ENCODE peak calls at places on chromosome X, in nine cellular contexts. L is HepG2; Q is GM12878; E is uterus; D is left ventricle myocardium inferior; P is hepatocyte; H is CD4-positive, alpha-beta memory T cell; U is kidney; V is aorta. Z is an unnamed sample. For H3K9me3, the result is how much of the 10 kb centered on the place peaks cover.

GRCh38 chrX:11461181-11462001 is 168.2 kb downstream of the AMELX start:
- DNase-seq in L (no peak), Q (no peak), E (no peak), D (no peak), P (peak), H (no peak), U (no peak), V (no peak), Z (no peak)

GRCh38 chrX:73944582-73944947 is 359.4 kb upstream of the ZCCHC13 start:
- DNase-seq in L (no peak), Q (no peak), E (no peak), D (no peak), P (peak), H (peak), U (no peak), V (no peak), Z (no peak)

GRCh38 chrX:140764401-140764919 is 54.9 kb downstream of the LINC00632 start:
- DNase-seq in L (no peak), Q (no peak), E (peak), D (no peak), P (peak), H (no peak), U (peak), V (peak), Z (no peak)

GRCh38 chrX:6225307-6226052 is 3.2 kb downstream of the NLGN4X start:
- DNase-seq in L (no peak), Q (no peak), E (no peak), D (no peak), P (no peak), H (no peak), U (no peak), V (no peak), Z (no peak)

GRCh38 chrX:22969416-22969815 is 30.3 kb upstream of the DDX53 start:
- DNase-seq in L (no peak), Q (no peak), E (no peak), D (no peak), P (no peak), H (no peak), U (no peak), V (no peak), Z (no peak)

GRCh38 chrX:24190500-24191156 is 41.1 kb downstream of the ZFX start:
- DNase-seq in L (peak), Q (no peak), E (no peak), D (no peak), P (peak), H (no peak), U (no peak), V (no peak), Z (no peak)

GRCh38 chrX:6821730-6822129 is 286.8 kb upstream of the VCX3A start:
- DNase-seq in L (no peak), Q (no peak), E (no peak), D (no peak), P (no peak), H (no peak), U (no peak), V (no peak), Z (no peak)

GRCh38 chrX:12570859-12571501 is 220.2 kb upstream of the PRPS2 start:
- DNase-seq in L (no peak), Q (no peak), E (no peak), D (no peak), P (no peak), H (no peak), U (no peak), V (no peak), Z (no peak)

GRCh38 chrX:128816919-128817318 is 706.4 kb downstream of the SMARCA1 start:
- DNase-seq in L (peak), Q (no peak), E (no peak), D (no peak), P (peak), H (no peak), U (no peak), V (no peak), Z (no peak)

DNA sequence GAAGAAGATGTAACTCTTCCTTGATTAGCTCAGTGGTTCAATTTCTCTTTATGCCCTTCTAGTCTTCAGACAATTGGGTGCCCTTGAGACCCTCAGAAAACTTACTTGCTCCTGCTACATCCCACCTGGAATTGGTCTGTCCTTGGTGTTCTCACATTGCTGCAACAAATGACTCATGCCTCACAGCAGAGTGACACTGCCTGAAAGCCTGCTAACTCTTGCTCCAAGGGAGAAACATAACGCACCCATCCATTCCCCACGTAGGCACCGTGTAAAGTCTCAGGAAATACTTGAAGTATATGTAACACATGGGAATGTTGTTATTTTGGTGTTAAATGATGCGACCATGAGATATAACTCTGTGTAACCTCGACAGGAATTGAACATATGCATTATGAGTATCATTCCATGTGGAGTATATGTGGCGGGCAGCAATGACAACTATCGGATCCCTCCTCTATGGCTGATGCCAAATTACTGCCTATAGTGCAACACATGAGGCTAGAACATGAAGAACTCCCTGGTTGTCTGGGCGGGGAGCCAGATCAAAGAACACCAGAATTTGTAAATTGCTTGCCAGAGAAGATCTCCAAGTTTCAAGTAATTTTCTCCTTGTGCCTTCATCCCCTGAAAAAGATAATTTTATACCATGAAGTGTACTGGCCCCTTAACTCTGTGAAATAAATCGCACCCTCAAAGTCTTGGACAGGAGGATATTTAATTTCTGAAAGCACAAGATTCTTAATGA is 231.3 kb upstream of the STK26 start:
- DNase-seq in L (no peak), Q (no peak), E (no peak), D (no peak), P (no peak), H (no peak), U (no peak), V (no peak), Z (no peak)
- H3K27ac ChIP-seq in L (no peak), Q (no peak), E (peak), D (no peak), P (no peak), H (no peak), U (no peak), V (no peak), Z (no peak)

DNA sequence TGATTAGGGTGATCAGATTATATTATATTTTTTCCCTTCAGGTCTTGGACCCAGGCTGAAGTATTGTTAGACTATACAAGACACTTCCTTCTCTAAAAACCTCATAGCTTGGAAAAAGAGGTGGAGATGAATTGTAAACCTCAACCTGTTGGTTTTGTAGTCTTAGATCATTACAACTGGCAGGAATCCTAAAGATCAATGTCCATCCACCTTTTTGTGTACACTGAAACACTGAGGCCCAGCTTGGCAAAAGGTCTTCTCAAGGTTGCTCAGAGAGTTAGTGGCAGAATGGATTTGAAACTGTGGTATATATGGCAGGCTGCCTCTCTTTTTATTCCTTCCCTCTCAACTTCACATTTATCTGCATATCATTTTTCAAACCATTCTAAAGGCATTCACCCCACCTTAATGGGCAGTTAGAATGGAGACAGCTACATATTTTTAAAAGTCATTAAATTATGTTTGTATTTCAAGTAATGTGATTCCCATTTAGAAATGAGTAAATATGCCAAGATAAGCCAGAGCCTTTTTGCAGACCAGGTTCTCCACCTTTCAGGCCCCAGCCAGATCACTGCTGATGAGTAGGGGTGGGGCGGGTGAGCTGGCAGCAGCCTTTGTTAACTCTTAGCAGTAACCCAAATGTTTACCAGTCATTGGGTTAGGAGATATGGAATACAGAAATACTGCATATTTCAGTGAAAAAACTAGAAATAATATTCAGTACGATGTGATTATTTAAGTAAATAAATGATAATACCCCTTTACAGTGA is 243.2 kb upstream of the F9 start:
- DNase-seq in L (peak), Q (no peak), E (no peak), D (no peak), P (peak), H (no peak), U (no peak), V (no peak), Z (no peak)
- H3K9me3 ChIP-seq in L (under half), Q (under half), E (under half), D (under half), P (under half), H (under half), U (under half), V (under half), Z (under half)

DNA sequence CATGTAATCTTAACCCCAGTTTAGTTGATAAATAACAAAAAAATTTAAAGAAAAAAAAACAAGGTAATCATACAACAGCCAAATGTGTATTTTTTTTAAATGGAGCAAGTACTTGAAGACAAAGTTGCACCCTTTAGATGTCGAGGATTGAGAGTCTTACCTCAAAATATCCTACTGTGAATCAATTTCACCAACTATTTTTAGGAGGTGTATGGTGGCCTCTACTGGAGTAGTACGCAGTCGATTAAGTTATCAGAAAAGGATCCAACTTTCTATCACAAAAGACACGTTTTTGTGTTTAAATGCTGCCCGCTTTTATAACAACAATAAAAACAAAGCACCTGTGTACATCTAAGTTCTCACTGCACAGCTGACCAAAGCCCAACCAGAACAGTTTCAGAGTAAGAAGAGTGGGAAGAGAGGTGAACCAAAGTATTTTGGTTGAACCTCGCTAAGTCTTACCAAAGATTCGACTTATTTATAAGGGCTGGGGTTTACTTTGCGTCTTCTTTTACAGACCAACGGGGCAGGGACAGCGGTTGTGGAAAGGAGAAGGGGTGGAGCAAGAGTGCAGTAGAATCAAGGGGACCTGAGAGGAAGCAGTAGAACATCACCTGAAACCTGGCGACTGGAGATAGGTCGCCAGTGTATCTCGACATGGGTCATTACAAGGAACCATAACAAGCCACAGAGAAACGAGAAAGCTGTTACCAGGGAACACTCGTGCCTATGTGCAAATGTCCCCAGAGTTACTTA is 1.2 kb downstream of the RPS6KA6 start:
- DNase-seq in L (no peak), Q (no peak), E (no peak), D (no peak), P (peak), H (no peak), U (peak), V (no peak), Z (no peak)
- H3K27ac ChIP-seq in L (no peak), Q (no peak), E (peak), D (no peak), P (peak), H (no peak), U (peak), V (no peak), Z (no peak)

GRCh38 chrX:65509400-65509799 is 25.2 kb downstream of the LAS1L start:
- DNase-seq in L (no peak), Q (no peak), E (no peak), D (no peak), P (no peak), H (no peak), U (no peak), V (no peak), Z (no peak)

GRCh38 chrX:65516756-65517155 is 17.8 kb downstream of the LAS1L start:
- DNase-seq in L (no peak), Q (no peak), E (no peak), D (no peak), P (no peak), H (no peak), U (no peak), V (no peak), Z (no peak)

GRCh38 chrX:65517923-65518322 is 16.7 kb downstream of the LAS1L start:
- DNase-seq in L (no peak), Q (no peak), E (no peak), D (no peak), P (no peak), H (no peak), U (no peak), V (no peak), Z (no peak)

GRCh38 chrX:65508851-65509250 is 25.7 kb downstream of the LAS1L start:
- DNase-seq in L (no peak), Q (no peak), E (no peak), D (no peak), P (no peak), H (no peak), U (no peak), V (no peak), Z (no peak)

DNA sequence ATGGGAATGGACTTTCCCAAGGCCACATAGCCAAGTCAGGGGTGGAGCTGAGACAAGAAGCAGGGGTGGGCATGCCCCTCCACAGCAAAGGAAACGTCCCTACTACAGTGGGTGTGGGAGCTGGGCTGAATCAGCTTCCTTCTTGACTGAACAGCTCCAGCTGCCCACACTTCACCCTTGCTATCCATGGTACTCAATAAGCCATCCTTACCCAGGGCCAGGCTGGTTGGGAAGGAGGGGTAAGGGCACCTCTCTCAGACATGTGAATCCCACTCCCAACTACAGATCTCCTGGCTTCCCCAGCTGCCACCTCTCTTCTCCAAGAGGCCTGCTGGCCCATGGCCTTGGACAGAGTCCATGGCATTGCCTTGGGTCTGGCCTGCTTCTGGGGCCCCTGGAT is 21.0 kb downstream of the LAS1L start:
- DNase-seq in L (no peak), Q (no peak), E (no peak), D (no peak), P (no peak), H (no peak), U (no peak), V (no peak), Z (no peak)
- H3K9me3 ChIP-seq in L (under half), Q (under half), E (under half), D (under half), P (under half), H (under half), U (under half), V (under half), Z (under half)

GRCh38 chrX:69307029-69307428 is 141.8 kb upstream of the PJA1 start:
- DNase-seq in L (no peak), Q (no peak), E (no peak), D (no peak), P (no peak), H (no peak), U (no peak), V (no peak), Z (no peak)
- H3K27ac ChIP-seq in L (no peak), Q (no peak), E (no peak), D (no peak), P (no peak), H (no peak), U (no peak), V (no peak), Z (no peak)

GRCh38 chrX:40314070-40314469 is 216.3 kb upstream of the BCOR start:
- DNase-seq in L (no peak), Q (no peak), E (no peak), D (no peak), P (no peak), H (no peak), U (no peak), V (no peak), Z (no peak)

GRCh38 chrX:40320819-40321218 is 223.1 kb upstream of the BCOR start:
- DNase-seq in L (no peak), Q (no peak), E (no peak), D (no peak), P (no peak), H (no peak), U (no peak), V (no peak), Z (no peak)

GRCh38 chrX:40316502-40316901 is 218.7 kb upstream of the BCOR start:
- DNase-seq in L (no peak), Q (no peak), E (no peak), D (no peak), P (no peak), H (no peak), U (no peak), V (no peak), Z (no peak)

GRCh38 chrX:40318796-40319195 is 221.0 kb upstream of the BCOR start:
- DNase-seq in L (no peak), Q (no peak), E (no peak), D (no peak), P (no peak), H (no peak), U (no peak), V (no peak), Z (no peak)

DNA sequence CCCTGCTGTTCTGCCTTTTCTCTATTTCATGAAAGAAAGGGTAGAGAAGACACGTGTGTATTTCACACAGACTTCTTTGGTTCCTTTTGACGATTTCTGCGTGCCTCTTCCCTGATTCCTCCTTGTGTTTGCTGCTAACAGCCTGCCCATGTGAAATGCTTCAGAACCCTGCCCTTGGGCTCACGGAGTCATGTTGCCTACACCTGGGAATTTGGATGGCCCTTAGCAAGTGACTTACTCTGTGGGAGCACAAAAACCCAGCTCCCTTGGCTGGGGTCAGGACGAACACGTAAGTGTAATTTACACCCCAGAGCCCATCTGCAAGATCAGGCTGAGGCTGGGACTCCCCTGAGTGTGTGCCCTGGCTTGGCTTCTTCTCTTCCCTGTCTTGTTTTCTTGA is 220.3 kb upstream of the BCOR start:
- DNase-seq in L (no peak), Q (no peak), E (no peak), D (no peak), P (no peak), H (no peak), U (no peak), V (no peak), Z (no peak)
- H3K9me3 ChIP-seq in L (under half), Q (under half), E (under half), D (under half), P (under half), H (under half), U (under half), V (under half), Z (under half)

DNA sequence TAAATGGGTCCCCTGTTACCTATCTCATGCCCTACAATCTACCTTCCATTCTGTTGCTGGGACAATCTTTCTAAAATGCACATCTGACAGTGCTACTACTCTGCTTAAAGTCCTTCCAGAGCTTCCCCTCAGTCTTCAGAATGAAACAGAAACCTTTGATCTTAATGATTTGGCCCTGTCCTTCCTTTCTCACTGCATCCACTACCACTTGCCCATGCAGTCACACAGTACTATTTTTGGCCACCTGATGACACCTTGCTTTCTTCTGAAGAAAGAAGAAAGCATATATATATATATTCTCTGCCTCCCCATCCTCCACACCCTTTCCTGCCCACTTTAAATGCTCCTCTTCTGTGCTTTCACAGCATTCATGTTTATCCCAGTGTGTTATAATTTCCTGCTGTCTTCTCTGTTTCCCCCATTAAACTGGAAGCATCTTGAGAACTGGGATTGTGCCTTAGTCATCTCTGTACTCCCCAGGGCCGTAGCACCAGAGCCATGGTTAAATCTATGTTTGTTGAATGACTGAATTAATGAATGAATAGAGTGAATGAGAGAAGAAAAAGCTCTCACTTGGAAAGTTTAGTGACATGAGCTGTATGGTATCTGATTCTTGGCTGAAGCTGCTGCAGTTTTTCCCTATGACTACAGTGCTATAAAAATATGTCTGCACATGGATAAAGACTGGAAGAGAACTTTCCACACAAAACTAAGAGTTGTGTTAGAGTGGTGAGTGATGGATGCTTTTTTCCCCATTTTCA is 56.2 kb downstream of the RTL9 start:
- DNase-seq in L (no peak), Q (peak), E (no peak), D (no peak), P (no peak), H (no peak), U (no peak), V (no peak), Z (no peak)
- H3K27ac ChIP-seq in L (no peak), Q (no peak), E (no peak), D (no peak), P (peak), H (no peak), U (no peak), V (peak), Z (no peak)

GRCh38 chrX:151178746-151179145 is 2.4 kb downstream of the GPR50 start:
- DNase-seq in L (no peak), Q (no peak), E (no peak), D (no peak), P (no peak), H (no peak), U (no peak), V (no peak), Z (no peak)
- H3K9me3 ChIP-seq in L (under half), Q (under half), E (under half), D (under half), P (under half), H (under half), U (under half), V (under half), Z (under half)